ENCODE peak calls at places on chromosome 4, in seven cellular contexts. U is PC-3, J is DND-41, K is HCT116, A is astrocyte, H is fibroblast of lung, X is mammary epithelial cell. I is an unnamed sample.

GRCh38 chr4:24169956-24170355 is 280.1 kb upstream of the PPARGC1A start:
- DNase-seq in H (no peak), J (no peak), U (no peak), K (no peak), X (no peak), A (no peak), I (no peak)

GRCh38 chr4:15547392-15547791 is 77.7 kb downstream of the CC2D2A start:
- DNase-seq in K (no peak), A (no peak), U (no peak), X (no peak), J (peak; percentile 72), H (no peak), I (no peak)

GRCh38 chr4:19278665-19279064 is 973.0 kb upstream of the SLIT2 start:
- DNase-seq in J (no peak), X (no peak), A (no peak), H (peak; percentile 20), U (no peak), K (no peak), I (no peak)

GRCh38 chr4:176538217-176538925 is 218.6 kb downstream of the SPCS3 start:
- DNase-seq in J (no peak), U (peak; percentile 80), K (no peak), X (peak; percentile 95), H (peak; percentile 95), A (peak; percentile 93), I (no peak)

GRCh38 chr4:53800741-53801140 is 209.5 kb upstream of the LNX1 start:
- DNase-seq in J (no peak), A (no peak), U (no peak), H (no peak), X (no peak), K (no peak), I (no peak)

GRCh38 chr4:135319685-135320084 is 1118.1 kb upstream of the PABPC4L start:
- DNase-seq in U (peak; percentile 4), A (no peak), J (no peak), K (peak; percentile 6), H (no peak), X (no peak), I (no peak)

GRCh38 chr4:159098482-159099127 is 4.3 kb upstream of the RAPGEF2 start:
- DNase-seq in J (no peak), U (no peak), K (no peak), A (no peak), H (no peak), X (no peak), I (no peak)

GRCh38 chr4:115215935-115216334 is 102.5 kb upstream of the NDST4 start:
- DNase-seq in X (no peak), U (no peak), J (no peak), A (no peak), H (no peak), K (no peak), I (no peak)

GRCh38 chr4:154485127-154485773 is 6.3 kb downstream of the DCHS2 start:
- DNase-seq in H (no peak), J (no peak), U (no peak), X (no peak), K (no peak), A (no peak), I (no peak)

DNA sequence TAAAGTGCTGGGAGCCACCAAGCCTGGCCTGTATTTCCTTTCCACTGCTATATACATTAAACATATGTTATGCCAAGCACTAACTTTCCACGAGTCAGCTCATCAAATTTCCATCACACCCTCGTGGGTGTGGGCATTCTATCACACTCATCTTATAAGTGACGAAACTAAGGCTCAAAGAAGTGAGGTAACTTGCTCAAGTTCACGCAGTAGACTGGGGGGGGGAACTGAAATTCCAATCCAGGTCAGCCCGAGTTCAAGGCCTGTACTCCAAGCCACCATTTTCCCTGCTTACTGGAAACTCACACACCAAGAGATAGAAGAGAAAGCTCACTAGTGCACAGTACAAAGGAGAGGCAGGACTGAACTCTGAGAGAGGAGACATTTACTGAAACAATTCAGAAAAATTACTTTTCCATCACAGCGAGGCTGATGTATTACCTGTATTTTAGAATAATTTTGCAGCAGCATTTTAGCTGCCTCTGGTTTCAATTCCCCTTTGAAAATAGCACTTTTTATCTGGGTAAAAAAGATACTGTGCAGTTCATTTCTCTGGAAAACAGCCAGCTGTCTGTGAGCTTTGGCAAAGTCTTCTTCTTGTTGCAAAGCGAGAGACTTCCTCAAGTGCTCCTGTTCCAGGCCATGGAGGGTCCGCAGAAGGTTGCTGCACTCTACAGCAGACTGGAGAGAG is 76.9 kb downstream of the EVC2 start:
- DNase-seq in A (no peak), J (no peak), U (no peak), X (no peak), H (no peak), K (no peak), I (no peak)
- H3K36me3 ChIP-seq in A (peaks cover 8% of the 10 kb centered on the region), J (no peaks in the 10 kb centered on the region), U (no peaks in the 10 kb centered on the region), X (peaks cover 3% of the 10 kb centered on the region), H (peaks cover 1% of the 10 kb centered on the region), K (no peaks in the 10 kb centered on the region), I (no peaks in the 10 kb centered on the region)

DNA sequence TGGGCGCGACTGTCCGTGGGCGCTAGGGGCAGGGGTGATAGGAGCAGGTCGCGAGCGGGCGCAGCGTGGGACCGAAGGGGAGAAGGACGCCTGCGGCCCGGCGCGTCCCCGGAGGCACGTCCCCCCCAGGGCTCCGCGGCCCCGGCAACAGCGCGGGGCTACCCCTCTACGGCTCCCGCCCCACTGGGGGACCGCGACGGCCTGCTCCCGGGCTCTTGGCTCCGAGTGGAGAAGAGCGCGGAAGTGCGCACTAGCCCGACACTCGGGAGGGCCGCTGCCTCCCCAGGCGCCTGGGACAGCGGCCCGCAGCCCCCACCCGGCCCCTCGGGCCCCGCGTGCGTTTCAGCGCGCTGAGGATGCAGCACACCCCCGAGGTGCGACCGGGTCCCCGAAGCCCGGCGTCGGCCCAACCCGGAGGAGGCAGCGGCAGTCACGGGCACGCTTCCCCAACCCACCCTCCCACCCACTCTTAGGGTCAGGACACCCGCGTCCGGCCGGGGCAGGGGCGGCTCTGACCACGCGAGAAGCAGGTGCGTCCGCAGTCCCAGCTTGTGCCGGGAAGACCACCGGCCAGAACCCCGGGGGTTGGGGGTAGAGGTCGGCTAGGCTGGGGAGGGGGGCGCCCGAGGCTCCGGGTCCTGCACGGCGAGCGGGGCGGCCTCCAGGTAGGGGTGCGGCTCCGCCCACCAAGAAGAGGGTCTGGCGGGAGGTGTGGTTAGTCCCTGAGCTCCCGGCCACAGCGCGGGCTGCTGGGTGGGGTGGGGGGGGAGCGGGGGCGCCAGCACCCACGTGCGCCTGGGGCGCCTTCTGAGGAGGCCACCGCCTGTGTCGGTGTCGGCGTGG is 18.5 kb upstream of the NAT8L start:
- DNase-seq in H (no peak), J (no peak), U (no peak), A (no peak), K (no peak), X (no peak), I (no peak)
- H3K27me3 ChIP-seq in H (peaks cover 14% of the 10 kb centered on the region), J (no peaks in the 10 kb centered on the region), U (no peaks in the 10 kb centered on the region), A (peaks cover 16% of the 10 kb centered on the region), K (no peaks in the 10 kb centered on the region), X (peaks cover 4% of the 10 kb centered on the region), I (peaks cover 35% of the 10 kb centered on the region)

DNA sequence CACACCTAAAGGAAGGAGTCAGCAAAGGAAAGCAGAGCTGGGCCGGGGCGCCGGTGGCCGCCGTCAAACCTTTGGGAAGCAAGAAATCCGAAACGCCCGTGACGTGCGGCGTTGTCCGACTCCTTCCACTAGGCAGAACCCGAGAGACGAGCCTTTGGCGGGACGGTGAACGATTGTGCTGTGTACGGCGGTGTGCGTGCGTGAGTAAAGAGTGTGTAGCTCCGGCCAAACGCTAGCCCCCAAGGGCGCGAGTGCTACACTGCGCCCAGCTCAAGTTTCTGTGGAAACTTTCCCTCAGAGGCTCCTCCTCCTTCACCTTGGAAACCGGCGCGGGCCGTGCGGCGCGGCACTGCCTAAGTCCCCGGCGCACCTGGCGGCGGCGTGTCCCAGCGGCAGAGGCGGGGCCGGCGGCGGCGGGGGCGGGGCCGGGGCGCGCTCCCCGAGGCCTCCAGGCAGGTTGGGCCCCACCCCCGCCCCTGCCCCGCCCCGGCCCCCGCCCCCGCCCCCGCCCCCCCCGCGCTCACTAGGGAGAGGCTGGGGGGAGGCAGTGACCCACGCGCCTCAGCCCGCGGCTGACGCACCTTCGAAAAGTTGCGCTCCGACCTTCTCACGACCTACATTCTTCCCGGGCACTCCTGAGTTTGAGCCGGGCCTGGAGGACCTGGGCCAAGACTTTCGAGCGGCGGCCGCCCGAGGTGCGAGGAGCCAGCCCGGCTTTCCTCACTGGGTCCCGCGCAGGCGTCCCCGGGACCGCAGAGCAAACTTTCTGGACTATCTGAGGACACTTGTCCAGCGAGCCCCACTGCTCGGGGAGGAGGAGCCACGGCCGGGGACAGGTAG is at the start of gene FHIP1A:
- DNase-seq in U (peak; percentile 96), A (peak; percentile 72), J (peak; percentile 66), K (peak; percentile 93), X (peak; percentile 95), H (peak; percentile 73), I (peak; percentile 70)
- TF ChIP-seq EZH2 in U (no peak), A (no peak), J (peak; percentile 25), K (no peak), X (no peak), H (peak; percentile 7), I (no peak)

GRCh38 chr4:14410469-14410868 is 591.8 kb upstream of the CPEB2 start:
- DNase-seq in K (no peak), A (no peak), X (no peak), H (no peak), J (no peak), U (no peak), I (no peak)
- H3K36me3 ChIP-seq in K (no peaks in the 10 kb centered on the region), A (no peaks in the 10 kb centered on the region), X (no peaks in the 10 kb centered on the region), H (no peaks in the 10 kb centered on the region), J (no peaks in the 10 kb centered on the region), U (no peaks in the 10 kb centered on the region), I (no peaks in the 10 kb centered on the region)

GRCh38 chr4:148438047-148438446 is 4.2 kb downstream of the NR3C2 start:
- DNase-seq in A (no peak), X (no peak), K (no peak), H (no peak), U (no peak), J (no peak), I (no peak)

GRCh38 chr4:148434075-148434773 is 8.0 kb downstream of the NR3C2 start:
- DNase-seq in U (no peak), K (no peak), X (no peak), A (no peak), H (peak; percentile 9), J (no peak), I (no peak)

GRCh38 chr4:148437439-148437838 is 4.8 kb downstream of the NR3C2 start:
- DNase-seq in J (no peak), A (no peak), X (no peak), H (no peak), K (no peak), U (no peak), I (no peak)

GRCh38 chr4:148435654-148436406 is 6.4 kb downstream of the NR3C2 start:
- DNase-seq in X (no peak), U (no peak), J (no peak), K (no peak), A (no peak), H (no peak), I (no peak)

DNA sequence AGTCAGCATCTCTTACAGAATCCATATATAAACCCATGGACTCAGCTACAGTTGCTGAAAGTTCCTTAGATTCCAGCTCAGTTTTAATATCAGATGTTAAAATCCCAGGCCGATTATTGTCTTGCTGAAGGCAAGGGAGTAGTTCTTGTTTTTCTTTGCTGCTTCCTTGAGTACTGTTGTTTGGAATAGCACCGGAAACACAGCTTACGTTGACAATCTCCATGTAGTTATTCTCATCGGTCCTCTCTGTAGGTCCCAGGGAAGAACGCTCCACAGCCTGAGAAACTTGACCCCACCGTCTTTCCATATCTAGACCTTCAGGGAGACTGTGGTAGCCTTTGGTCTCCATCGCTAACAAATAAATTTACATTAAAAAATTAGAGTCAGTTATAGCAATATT is 5.7 kb downstream of the NR3C2 start:
- DNase-seq in A (no peak), H (no peak), K (no peak), U (no peak), X (no peak), J (no peak), I (no peak)
- H3K27me3 ChIP-seq in A (peaks cover 14% of the 10 kb centered on the region), H (no peaks in the 10 kb centered on the region), K (no peaks in the 10 kb centered on the region), U (no peaks in the 10 kb centered on the region), X (peaks cover 9% of the 10 kb centered on the region), J (peaks cover 12% of the 10 kb centered on the region), I (peaks cover 4% of the 10 kb centered on the region)

I was measured in A673.